ENCODE peak calls at places on chromosomes 5 and 9, in six cellular contexts. N is H1, R is uterus, O is stomach, K is transverse colon, F is erythroblast. Z is an unnamed sample.
A peak's percentile ranks its signal among the peaks of the same experiment; 100 is the strongest.

GRCh38 chr9:114799441-114799840 is 6.4 kb downstream of the TNFSF15 start:
- DNase-seq in N (peak; percentile 49), R (no peak), O (no peak), K (no peak), F (no peak), Z (no peak)

GRCh38 chr5:43661102-43661501 is 58.1 kb downstream of the NNT start:
- DNase-seq in N (peak; percentile 55), R (peak; percentile 28), O (no peak), K (no peak), F (peak; percentile 77), Z (no peak)

GRCh38 chr5:81232449-81233079 is 558 bp upstream of the CKMT2 start:
- DNase-seq in N (peak; percentile 53), R (peak; percentile 57), O (no peak), K (peak; percentile 10), F (no peak), Z (no peak)

GRCh38 chr5:32029291-32029690 is 144.8 kb downstream of the GOLPH3 start:
- DNase-seq in N (no peak), R (no peak), O (no peak), K (no peak), F (no peak), Z (no peak)

GRCh38 chr9:101860920-101861319 is 122.5 kb upstream of the GRIN3A start:
- DNase-seq in N (no peak), R (no peak), O (no peak), K (no peak), F (no peak), Z (no peak)

GRCh38 chr5:175060264-175060663 is 335.9 kb downstream of the MSX2 start:
- DNase-seq in N (no peak), R (no peak), O (no peak), K (no peak), F (no peak), Z (no peak)

GRCh38 chr5:14659821-14660607 is 4.5 kb upstream of the OTULIN start:
- DNase-seq in N (no peak), R (no peak), O (no peak), K (no peak), F (no peak), Z (no peak)

GRCh38 chr5:169668732-169669131 is 31.7 kb downstream of the DOCK2 start:
- DNase-seq in N (no peak), R (no peak), O (no peak), K (no peak), F (no peak), Z (no peak)

GRCh38 chr5:16806691-16807433 is 129.2 kb downstream of the MYO10 start:
- DNase-seq in N (no peak), R (no peak), O (no peak), K (no peak), F (no peak), Z (no peak)

GRCh38 chr5:1235379-1235778 is 10.2 kb downstream of the SLC6A18 start:
- DNase-seq in N (no peak), R (no peak), O (no peak), K (no peak), F (peak; percentile 60), Z (no peak)

GRCh38 chr5:125257057-125257970 is 510.9 kb upstream of the ZNF608 start:
- DNase-seq in N (no peak), R (no peak), O (no peak), K (no peak), F (no peak), Z (no peak)

GRCh38 chr9:69965416-69966145 is 78.1 kb upstream of the MAMDC2 start:
- DNase-seq in N (no peak), R (no peak), O (no peak), K (no peak), F (no peak), Z (no peak)

GRCh38 chr5:151017897-151018296 is 2.5 kb upstream of the GPX3 start:
- DNase-seq in N (no peak), R (no peak), O (no peak), K (no peak), F (no peak), Z (no peak)

GRCh38 chr5:151015974-151016587 is 4.3 kb upstream of the GPX3 start:
- DNase-seq in N (no peak), R (no peak), O (no peak), K (no peak), F (peak; percentile 30), Z (no peak)

GRCh38 chr5:151016700-151017099 is 3.7 kb upstream of the GPX3 start:
- DNase-seq in N (no peak), R (no peak), O (no peak), K (no peak), F (no peak), Z (no peak)

GRCh38 chr5:151012857-151013256 is 7.5 kb upstream of the GPX3 start:
- DNase-seq in N (no peak), R (no peak), O (no peak), K (no peak), F (no peak), Z (no peak)

DNA sequence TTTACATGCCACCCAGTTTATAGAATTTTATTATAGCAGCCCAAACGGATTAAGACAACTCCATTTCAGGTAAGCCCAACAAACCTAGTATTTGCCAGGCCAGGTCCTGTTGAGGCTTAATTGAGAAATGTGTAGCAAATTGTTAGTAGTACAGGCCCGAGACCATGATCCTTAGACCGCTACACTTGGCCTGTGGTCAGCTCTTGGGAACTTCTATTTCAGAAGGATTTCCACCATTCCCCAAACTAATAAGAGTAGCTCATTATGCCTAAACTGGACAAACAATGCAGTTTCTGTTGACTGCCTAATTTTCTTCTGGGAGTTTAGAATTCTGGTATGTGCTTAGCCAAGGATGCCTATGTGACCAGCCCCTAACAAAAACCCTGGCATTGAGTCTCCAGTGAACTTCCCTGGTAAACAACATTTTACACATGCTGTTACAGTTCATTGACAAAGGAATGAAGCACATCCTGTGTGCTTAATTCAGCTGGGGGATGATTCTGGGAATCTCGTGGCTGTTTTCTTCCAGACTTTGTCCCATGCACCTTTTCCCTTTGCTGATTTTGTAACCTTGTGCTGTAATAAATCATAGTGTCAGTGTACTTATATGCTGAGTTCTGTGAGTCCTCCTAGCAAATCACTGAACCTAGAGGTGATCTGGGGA is 5.6 kb upstream of the GPX3 start:
- DNase-seq in N (no peak), R (no peak), O (no peak), K (no peak), F (no peak), Z (no peak)
- TF ChIP-seq POLR2A in N (no peak), R (no peak), O (no peak), K (no peak), F (no peak), Z (no peak)

GRCh38 chr5:76643371-76643770 is 20.2 kb upstream of the F2RL2 start:
- DNase-seq in N (no peak), R (no peak), O (no peak), K (no peak), F (no peak), Z (no peak)

GRCh38 chr5:76637490-76637889 is 14.3 kb upstream of the F2RL2 start:
- DNase-seq in N (no peak), R (no peak), O (no peak), K (no peak), F (no peak), Z (no peak)

GRCh38 chr5:76641514-76642120 is 18.4 kb upstream of the F2RL2 start:
- DNase-seq in N (peak; percentile 76), R (peak; percentile 42), O (peak; percentile 67), K (peak; percentile 61), F (peak; percentile 86), Z (peak; percentile 11)

GRCh38 chr5:76638466-76638865 is 15.3 kb upstream of the F2RL2 start:
- DNase-seq in N (no peak), R (no peak), O (no peak), K (no peak), F (no peak), Z (no peak)

GRCh38 chr5:76642390-76643040 is 19.3 kb upstream of the F2RL2 start:
- DNase-seq in N (no peak), R (no peak), O (no peak), K (no peak), F (no peak), Z (no peak)
- TF ChIP-seq POLR2A in N (no peak), R (no peak), O (no peak), K (no peak), F (no peak), Z (no peak)

DNA sequence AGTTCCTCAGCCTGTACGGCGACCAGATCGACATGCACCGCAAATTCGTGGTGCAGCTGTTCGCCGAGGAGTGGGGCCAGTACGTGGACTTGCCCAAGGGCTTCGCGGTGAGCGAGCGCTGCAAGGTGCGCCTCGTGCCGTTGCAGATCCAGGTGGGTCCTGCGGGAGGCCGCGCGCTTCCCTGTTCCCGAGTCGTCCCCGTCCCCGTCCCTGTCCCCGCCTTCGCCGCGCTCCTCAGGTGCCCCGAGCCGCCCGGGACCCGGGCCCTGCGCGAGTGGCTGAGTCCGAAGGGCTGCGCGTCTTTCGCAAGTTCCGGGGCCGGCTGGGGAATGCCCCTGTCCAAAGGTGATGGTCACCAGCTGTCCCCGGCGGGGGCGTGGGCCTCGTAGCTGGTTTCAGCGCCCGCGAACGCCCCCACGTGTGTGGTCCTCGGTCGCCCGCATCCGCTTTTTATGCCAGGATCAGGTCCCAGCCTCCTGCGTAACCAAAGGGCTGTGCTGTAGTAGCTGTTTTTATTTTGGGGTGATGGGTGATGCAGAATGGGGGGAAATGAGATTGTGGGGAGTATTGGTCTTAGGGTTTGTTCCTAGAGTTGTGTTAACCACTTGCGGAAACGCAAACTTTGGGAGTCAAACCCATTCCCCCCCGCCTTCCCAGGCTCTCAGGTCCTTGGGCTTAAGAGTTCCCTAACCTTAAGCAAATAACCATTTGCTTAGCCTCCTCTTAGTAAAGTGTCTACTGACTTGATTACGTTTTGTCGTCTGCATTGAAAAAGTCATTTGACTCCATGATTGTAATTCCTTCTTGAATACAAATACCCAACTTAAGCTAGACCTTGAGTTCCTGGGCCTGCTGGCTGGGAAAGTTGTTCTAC is 612 bp downstream of the ISOC1 start:
- DNase-seq in N (peak; percentile 81), R (peak; percentile 67), O (peak; percentile 68), K (peak; percentile 79), F (peak; percentile 77), Z (peak; percentile 10)
- TF ChIP-seq POLR2A in N (no peak), R (no peak), O (no peak), K (peak; percentile 62), F (peak; percentile 62), Z (no peak)

DNA sequence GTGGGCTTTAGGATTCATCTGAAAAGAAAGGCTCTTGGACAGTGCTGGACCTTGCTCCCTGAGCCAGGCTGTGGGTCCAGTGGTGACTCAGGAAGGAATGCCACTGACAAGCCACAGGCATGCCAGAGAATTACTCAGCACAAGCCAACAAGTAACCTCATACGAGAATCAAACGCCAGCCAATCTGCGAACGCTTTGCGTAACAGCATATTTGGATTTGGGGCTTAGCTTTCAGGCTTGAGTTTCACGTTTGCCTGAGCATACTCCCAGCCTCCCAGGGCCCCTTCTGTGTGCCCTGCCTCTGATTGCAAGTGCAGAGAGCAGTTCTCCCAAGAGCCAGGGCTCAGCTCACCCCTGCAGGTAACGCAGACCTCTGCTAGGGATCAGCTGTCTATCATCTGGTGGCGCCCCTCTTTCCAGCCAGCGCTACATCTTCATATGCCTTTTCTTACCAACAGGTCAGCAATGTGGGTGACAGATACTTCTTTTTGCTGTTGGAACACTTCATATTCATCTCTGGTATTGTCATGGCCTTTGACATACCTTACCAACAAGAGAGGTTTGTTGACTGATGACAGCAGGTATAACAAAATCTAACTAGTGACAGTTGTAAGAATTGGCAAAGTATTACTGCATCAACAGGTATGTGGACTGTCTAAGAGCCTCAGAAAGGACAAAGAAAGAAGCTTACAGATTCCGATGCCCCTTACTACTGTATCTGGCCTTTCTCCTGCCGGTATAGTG is 30.1 kb upstream of the ZSWIM6 start:
- DNase-seq in N (no peak), R (no peak), O (peak; percentile 88), K (peak; percentile 66), F (no peak), Z (peak; percentile 53)
- TF ChIP-seq POLR2A in N (no peak), R (no peak), O (no peak), K (peak; percentile 13), F (no peak), Z (no peak)

GRCh38 chr5:40202852-40203440 is 476.8 kb upstream of the PTGER4 start:
- DNase-seq in N (no peak), R (no peak), O (no peak), K (no peak), F (no peak), Z (no peak)
- TF ChIP-seq POLR2A in N (no peak), R (no peak), O (no peak), K (no peak), F (no peak), Z (no peak)

Z was measured in H54.